ENCODE peak calls at places on chromosomes 4 and X, in six cellular contexts. Q, E, D, G, T and K are unnamed samples.

GRCh38 chrX:23926015-23926414 is 18.2 kb downstream of the CXorf58 start:
- DNase-seq in E (no peak), D (no peak), Q (no peak), G (no peak), T (no peak), K (no peak)

GRCh38 chr4:159016527-159017137 is 86.2 kb upstream of the RAPGEF2 start:
- DNase-seq in T (no peak), E (peak), G (no peak), Q (peak), D (no peak), K (peak)

GRCh38 chrX:12174358-12174757 is 36.1 kb downstream of the FRMPD4 start:
- DNase-seq in T (no peak), Q (no peak), E (no peak), D (no peak), G (no peak), K (no peak)

GRCh38 chr4:20760053-20760452 is 59.8 kb downstream of the PACRGL start:
- DNase-seq in T (no peak), G (no peak), D (no peak), E (no peak), Q (no peak), K (no peak)

GRCh38 chrX:37348237-37349130 is 680 bp upstream of the PRRG1 start:
- DNase-seq in D (no peak), Q (no peak), G (no peak), T (no peak), E (peak), K (no peak)

GRCh38 chr4:183328832-183329231 is 6.6 kb upstream of the CLDN24 start:
- DNase-seq in Q (no peak), E (peak), G (no peak), T (no peak), D (no peak), K (peak)

GRCh38 chr4:139015948-139016451 is 419 bp downstream of the NOCT start:
- DNase-seq in T (no peak), D (no peak), E (peak), G (peak), Q (no peak), K (no peak)

GRCh38 chr4:129972257-129972656 is 876.3 kb downstream of the C4orf33 start:
- DNase-seq in G (no peak), E (no peak), T (no peak), D (no peak), Q (no peak), K (no peak)

GRCh38 chr4:84477738-84478137 is 21.4 kb downstream of the NKX6-1 start:
- DNase-seq in G (no peak), T (no peak), Q (no peak), E (no peak), D (no peak), K (no peak)

GRCh38 chr4:111016416-111016815 is 393.5 kb upstream of the PITX2 start:
- DNase-seq in G (no peak), E (no peak), T (no peak), Q (no peak), D (no peak), K (no peak)

GRCh38 chr4:186651181-186651603 is 72.5 kb downstream of the FAT1 start:
- DNase-seq in T (no peak), E (no peak), G (no peak), Q (no peak), D (no peak), K (no peak)

GRCh38 chr4:1195109-1195671 is 22.8 kb upstream of the SPON2 start:
- DNase-seq in D (no peak), Q (no peak), T (peak), E (no peak), G (no peak), K (no peak)

GRCh38 chr4:185221912-185222311 is 12.5 kb downstream of the SNX25 start:
- DNase-seq in T (no peak), E (no peak), D (no peak), G (no peak), Q (no peak), K (no peak)

GRCh38 chr4:67020079-67020807 is 525.1 kb downstream of the CENPC start:
- DNase-seq in T (no peak), E (peak), G (no peak), Q (no peak), D (no peak), K (no peak)

GRCh38 chr4:138301536-138301935 is 59.4 kb upstream of the SLC7A11 start:
- DNase-seq in Q (no peak), E (no peak), D (no peak), T (no peak), G (no peak), K (no peak)

GRCh38 chr4:94895081-94895480 is 137.3 kb downstream of the BMPR1B start:
- DNase-seq in G (no peak), D (no peak), T (no peak), Q (no peak), E (no peak), K (no peak)

GRCh38 chrX:9997524-9997923 is 30.4 kb downstream of the CLDN34 start:
- DNase-seq in Q (no peak), D (no peak), G (peak), E (no peak), T (no peak), K (no peak)

GRCh38 chrX:124239911-124240310 is 92.5 kb upstream of the TEX13D start:
- DNase-seq in T (no peak), Q (no peak), G (peak), E (no peak), D (no peak), K (no peak)

GRCh38 chr4:5979981-5980380 is 38.2 kb downstream of the C4orf50 start:
- DNase-seq in T (peak), G (no peak), E (no peak), Q (peak), D (no peak), K (peak)

GRCh38 chr4:110164251-110164650 is 34.2 kb downstream of the ELOVL6 start:
- DNase-seq in G (no peak), E (peak), D (no peak), T (no peak), Q (no peak), K (no peak)

GRCh38 chrX:70755850-70756249 is 152.7 kb downstream of the TEX11 start:
- DNase-seq in E (no peak), T (no peak), G (peak), D (no peak), Q (no peak), K (no peak)

GRCh38 chr4:150164956-150165355 is 86.7 kb downstream of the DCLK2 start:
- DNase-seq in G (no peak), Q (no peak), E (no peak), D (no peak), T (no peak), K (no peak)

GRCh38 chr4:3716034-3716875 is 49.9 kb upstream of the ADRA2C start:
- DNase-seq in E (no peak), D (no peak), G (no peak), Q (no peak), T (no peak), K (no peak)

GRCh38 chr4:165152527-165152926 is 39.9 kb upstream of the TMEM192 start:
- DNase-seq in T (no peak), Q (no peak), D (no peak), G (no peak), E (no peak), K (no peak)

GRCh38 chr4:139767168-139767567 is 101.5 kb downstream of the MGST2 start:
- DNase-seq in Q (no peak), E (peak), D (no peak), T (no peak), G (no peak), K (no peak)

GRCh38 chrX:42778096-42778495 is at the start of gene PPP1R2C:
- DNase-seq in T (no peak), G (peak), E (no peak), D (peak), Q (no peak), K (no peak)

GRCh38 chr4:184471872-184472539 is 2.3 kb downstream of the IRF2 start:
- DNase-seq in D (peak), G (no peak), E (peak), Q (no peak), T (no peak), K (no peak)